ENCODE peak calls at places on chromosomes 12 and 14, in seven cellular contexts. One of them, this sample, is unnamed.

GRCh38 chr12:127559349-127560040 is 707.5 kb upstream of the TMEM132C start:
- DNase-seq in left colon: no peak
- DNase-seq in NCI-H146: peak; percentile 98
- DNase-seq in Daoy: peak; percentile 96
- DNase-seq in KBM-7: peak; percentile 82
- DNase-seq in NCI-H1436: peak; percentile 92
- DNase-seq in psoas muscle: no peak
- DNase-seq in this sample: peak; percentile 24

GRCh38 chr12:47222592-47222959 is 142.8 kb upstream of the AMIGO2 start:
- DNase-seq in left colon: no peak
- DNase-seq in NCI-H146: no peak
- DNase-seq in Daoy: no peak
- DNase-seq in KBM-7: no peak
- DNase-seq in NCI-H1436: no peak
- DNase-seq in psoas muscle: no peak
- DNase-seq in this sample: no peak

GRCh38 chr14:75277796-75278421 is 719 bp upstream of the FOS start:
- DNase-seq in left colon: no peak
- DNase-seq in NCI-H146: no peak
- DNase-seq in Daoy: no peak
- DNase-seq in KBM-7: no peak
- DNase-seq in NCI-H1436: no peak
- DNase-seq in psoas muscle: no peak
- DNase-seq in this sample: no peak

GRCh38 chr14:85250369-85250768 is 279.6 kb upstream of the FLRT2 start:
- DNase-seq in left colon: no peak
- DNase-seq in NCI-H146: peak; percentile 94
- DNase-seq in Daoy: no peak
- DNase-seq in KBM-7: no peak
- DNase-seq in NCI-H1436: no peak
- DNase-seq in psoas muscle: no peak
- DNase-seq in this sample: peak; percentile 70

GRCh38 chr12:88935856-88936255 is 355.6 kb upstream of the KITLG start:
- DNase-seq in left colon: no peak
- DNase-seq in NCI-H146: no peak
- DNase-seq in Daoy: no peak
- DNase-seq in KBM-7: no peak
- DNase-seq in NCI-H1436: no peak
- DNase-seq in psoas muscle: no peak
- DNase-seq in this sample: no peak

GRCh38 chr12:3557791-3558190 is 66.8 kb downstream of the PRMT8 start:
- DNase-seq in left colon: no peak
- DNase-seq in NCI-H146: no peak
- DNase-seq in Daoy: no peak
- DNase-seq in KBM-7: no peak
- DNase-seq in NCI-H1436: no peak
- DNase-seq in psoas muscle: no peak
- DNase-seq in this sample: no peak

GRCh38 chr14:73258845-73259611 is 21.7 kb downstream of the PAPLN start:
- DNase-seq in left colon: no peak
- DNase-seq in NCI-H146: no peak
- DNase-seq in Daoy: no peak
- DNase-seq in KBM-7: no peak
- DNase-seq in NCI-H1436: no peak
- DNase-seq in psoas muscle: no peak
- DNase-seq in this sample: no peak

GRCh38 chr12:47808049-47808448 is 11.7 kb downstream of the HDAC7 start:
- DNase-seq in left colon: peak; percentile 74
- DNase-seq in NCI-H146: peak; percentile 59
- DNase-seq in Daoy: peak; percentile 51
- DNase-seq in KBM-7: peak; percentile 94
- DNase-seq in NCI-H1436: peak; percentile 14
- DNase-seq in psoas muscle: peak; percentile 75
- DNase-seq in this sample: no peak

GRCh38 chr12:1932264-1932777 is 13.9 kb upstream of the CACNA2D4 start:
- DNase-seq in left colon: peak; percentile 84
- DNase-seq in NCI-H146: no peak
- DNase-seq in Daoy: peak; percentile 21
- DNase-seq in KBM-7: peak; percentile 78
- DNase-seq in NCI-H1436: no peak
- DNase-seq in psoas muscle: no peak
- DNase-seq in this sample: peak; percentile 71

GRCh38 chr14:21846227-21846885 is 172.7 kb upstream of the OR4E1 start:
- DNase-seq in left colon: no peak
- DNase-seq in NCI-H146: no peak
- DNase-seq in Daoy: peak; percentile 56
- DNase-seq in KBM-7: peak; percentile 45
- DNase-seq in NCI-H1436: no peak
- DNase-seq in psoas muscle: no peak
- DNase-seq in this sample: no peak

GRCh38 chr12:51028811-51029146 is 2.6 kb upstream of the SLC11A2 start:
- DNase-seq in left colon: no peak
- DNase-seq in NCI-H146: no peak
- DNase-seq in Daoy: no peak
- DNase-seq in KBM-7: no peak
- DNase-seq in NCI-H1436: no peak
- DNase-seq in psoas muscle: no peak
- DNase-seq in this sample: no peak

GRCh38 chr12:116892318-116892717 is 11.1 kb upstream of the HRK start:
- DNase-seq in left colon: no peak
- DNase-seq in NCI-H146: no peak
- DNase-seq in Daoy: peak; percentile 33
- DNase-seq in KBM-7: no peak
- DNase-seq in NCI-H1436: no peak
- DNase-seq in psoas muscle: no peak
- DNase-seq in this sample: no peak

GRCh38 chr14:68000516-68000915 is 180.9 kb downstream of the RAD51B start:
- DNase-seq in left colon: no peak
- DNase-seq in NCI-H146: no peak
- DNase-seq in Daoy: no peak
- DNase-seq in KBM-7: no peak
- DNase-seq in NCI-H1436: no peak
- DNase-seq in psoas muscle: no peak
- DNase-seq in this sample: no peak

GRCh38 chr14:24332094-24332983 is 2.5 kb downstream of the ADCY4 start:
- DNase-seq in left colon: peak; percentile 74
- DNase-seq in NCI-H146: peak; percentile 68
- DNase-seq in Daoy: peak; percentile 73
- DNase-seq in KBM-7: peak; percentile 77
- DNase-seq in NCI-H1436: peak; percentile 77
- DNase-seq in psoas muscle: peak; percentile 75
- DNase-seq in this sample: peak; percentile 86

GRCh38 chr14:103545915-103546650 is 16.4 kb downstream of the BAG5 start:
- DNase-seq in left colon: peak; percentile 26
- DNase-seq in NCI-H146: no peak
- DNase-seq in Daoy: peak; percentile 7
- DNase-seq in KBM-7: no peak
- DNase-seq in NCI-H1436: no peak
- DNase-seq in psoas muscle: no peak
- DNase-seq in this sample: no peak

GRCh38 chr14:24057271-24057670 is 5.5 kb downstream of the CARMIL3 start:
- DNase-seq in left colon: no peak
- DNase-seq in NCI-H146: no peak
- DNase-seq in Daoy: no peak
- DNase-seq in KBM-7: no peak
- DNase-seq in NCI-H1436: no peak
- DNase-seq in psoas muscle: no peak
- DNase-seq in this sample: no peak

GRCh38 chr14:65191716-65192115 is 89.4 kb upstream of the MAX start:
- DNase-seq in left colon: no peak
- DNase-seq in NCI-H146: no peak
- DNase-seq in Daoy: no peak
- DNase-seq in KBM-7: no peak
- DNase-seq in NCI-H1436: no peak
- DNase-seq in psoas muscle: no peak
- DNase-seq in this sample: no peak

GRCh38 chr12:123126294-123127144 is 24.4 kb downstream of the PITPNM2 start:
- DNase-seq in left colon: no peak
- DNase-seq in NCI-H146: no peak
- DNase-seq in Daoy: peak; percentile 97
- DNase-seq in KBM-7: peak; percentile 21
- DNase-seq in NCI-H1436: no peak
- DNase-seq in psoas muscle: peak; percentile 67
- DNase-seq in this sample: no peak

GRCh38 chr12:122851820-122852219 is 16.6 kb downstream of the HIP1R start:
- DNase-seq in left colon: no peak
- DNase-seq in NCI-H146: no peak
- DNase-seq in Daoy: peak; percentile 90
- DNase-seq in KBM-7: no peak
- DNase-seq in NCI-H1436: no peak
- DNase-seq in psoas muscle: peak; percentile 59
- DNase-seq in this sample: no peak

GRCh38 chr14:74841230-74842207 is 34.4 kb downstream of the PROX2 start:
- DNase-seq in left colon: no peak
- DNase-seq in NCI-H146: no peak
- DNase-seq in Daoy: no peak
- DNase-seq in KBM-7: peak; percentile 38
- DNase-seq in NCI-H1436: no peak
- DNase-seq in psoas muscle: no peak
- DNase-seq in this sample: no peak

GRCh38 chr12:107179883-107180282 is 86.5 kb upstream of the CRY1 start:
- DNase-seq in left colon: no peak
- DNase-seq in NCI-H146: no peak
- DNase-seq in Daoy: peak; percentile 32
- DNase-seq in KBM-7: no peak
- DNase-seq in NCI-H1436: no peak
- DNase-seq in psoas muscle: no peak
- DNase-seq in this sample: no peak

This sample was measured in mucosa of gallbladder.